ENCODE peak calls at places on chromosome 1, in four cellular contexts. U is osteocyte, W is neural crest cell, Y is GM20000. C is an unnamed sample.

GRCh38 chr1:196860323-196860884 is 27.4 kb upstream of the CFHR4 start:
- DNase-seq in U (no peak), W (no peak), Y (no peak), C (no peak)

GRCh38 chr1:232923739-232924386 is 26.5 kb upstream of the NTPCR start:
- DNase-seq in U (no peak), W (no peak), Y (peak), C (no peak)

GRCh38 chr1:24098102-24098501 is 13.8 kb downstream of the MYOM3 start:
- DNase-seq in U (no peak), W (no peak), Y (no peak), C (no peak)

GRCh38 chr1:1538334-1538733 is 2.1 kb downstream of the TMEM240 start:
- DNase-seq in U (no peak), W (no peak), Y (peak), C (no peak)

GRCh38 chr1:188489336-188490112 is 1660.8 kb downstream of the PLA2G4A start:
- DNase-seq in U (no peak), W (no peak), Y (no peak), C (no peak)

GRCh38 chr1:96722161-96722908 is 751 bp downstream of the PTBP2 start:
- DNase-seq in U (no peak), W (peak), Y (no peak), C (peak)

GRCh38 chr1:20035114-20035513 is 34.9 kb upstream of the PLA2G5 start:
- DNase-seq in U (no peak), W (no peak), Y (no peak), C (no peak)

GRCh38 chr1:66446261-66447001 is 87.5 kb upstream of the SGIP1 start:
- DNase-seq in U (no peak), W (peak), Y (peak), C (peak)

GRCh38 chr1:184685116-184685515 is 69.5 kb downstream of the EDEM3 start:
- DNase-seq in U (no peak), W (no peak), Y (no peak), C (no peak)

GRCh38 chr1:9653783-9654517 is 2.4 kb downstream of the PIK3CD start:
- DNase-seq in U (no peak), W (no peak), Y (peak), C (no peak)
- TF ChIP-seq CTCF in U (no peak), W (no peak), Y (no peak), C (no peak)

GRCh38 chr1:6783221-6783620 is 2.0 kb upstream of the CAMTA1 start:
- DNase-seq in U (no peak), W (no peak), Y (no peak), C (no peak)

GRCh38 chr1:6785721-6786505 is 659 bp downstream of the CAMTA1 start:
- DNase-seq in U (no peak), W (peak), Y (peak), C (peak)

GRCh38 chr1:6783956-6784559 is 1.2 kb upstream of the CAMTA1 start:
- DNase-seq in U (no peak), W (no peak), Y (no peak), C (no peak)

GRCh38 chr1:6785318-6785712 is at the start of gene CAMTA1:
- DNase-seq in U (no peak), W (no peak), Y (no peak), C (no peak)

DNA sequence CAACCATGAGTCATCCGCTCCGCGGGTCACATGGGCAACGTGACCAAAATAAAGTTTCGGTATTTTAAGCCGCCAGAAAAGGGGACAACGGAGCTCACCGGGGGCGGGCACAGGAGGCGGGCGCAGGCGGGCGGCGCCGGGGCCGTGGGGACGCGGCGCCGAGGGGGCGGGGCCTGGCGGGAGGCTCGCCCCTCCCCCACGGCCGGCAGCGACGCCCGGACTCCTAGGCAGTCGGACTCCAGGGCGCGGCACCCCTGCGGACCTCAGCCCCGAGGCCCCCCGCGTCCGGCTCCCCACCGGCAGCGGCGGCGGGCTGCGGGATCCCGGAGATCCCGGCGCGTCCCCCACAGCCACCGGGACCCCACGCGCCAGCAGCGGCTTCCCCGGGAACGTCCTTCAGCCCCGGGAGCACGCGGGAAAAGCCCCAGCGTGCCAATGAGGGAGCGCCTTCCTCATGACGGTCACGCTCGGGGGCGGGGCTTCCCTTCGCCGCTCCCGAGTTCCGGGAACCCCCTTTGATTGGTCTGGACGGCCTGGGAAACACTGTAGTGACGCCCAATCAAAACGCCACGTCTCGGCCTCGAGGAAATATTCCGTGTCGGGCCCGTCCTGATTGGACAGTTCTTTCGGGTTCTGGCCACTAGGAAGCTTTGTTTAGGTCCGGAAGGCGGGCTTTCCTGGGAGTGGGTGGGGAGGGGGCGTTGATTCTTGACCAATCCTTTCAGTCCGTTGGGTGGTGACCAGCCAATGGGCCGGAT is 515 bp upstream of the CAMTA1 start:
- DNase-seq in U (peak), W (peak), Y (peak), C (peak)
- TF ChIP-seq CTCF in U (no peak), W (no peak), Y (no peak), C (no peak)

DNA sequence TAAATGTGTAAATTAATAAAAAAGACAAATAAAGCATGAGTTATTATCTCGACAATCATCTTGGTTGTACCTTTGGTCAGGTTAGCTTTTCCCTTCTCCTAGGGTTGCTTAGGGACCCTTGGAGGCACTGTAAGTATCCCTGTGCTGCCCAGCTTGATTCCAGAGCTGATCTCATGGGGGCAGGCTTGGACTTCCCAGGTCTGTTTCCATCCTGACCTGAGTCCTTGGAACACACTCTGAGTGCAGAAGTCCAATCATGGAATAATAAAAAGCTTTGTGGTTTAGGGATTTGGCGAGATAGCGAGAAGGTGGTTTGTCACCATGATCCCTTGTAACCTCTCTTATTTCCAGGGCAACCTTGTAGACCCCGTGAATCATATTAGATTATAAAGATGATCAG is 18.7 kb upstream of the PAPPA2 start:
- DNase-seq in U (no peak), W (no peak), Y (no peak), C (no peak)
- TF ChIP-seq CTCF in U (no peak), W (no peak), Y (no peak), C (no peak)

GRCh38 chr1:248881261-248881660 is 22.4 kb upstream of the ZNF692 start:
- DNase-seq in U (no peak), W (no peak), Y (no peak), C (no peak)

GRCh38 chr1:248886237-248886895 is 19.7 kb upstream of the PGBD2 start:
- DNase-seq in U (no peak), W (no peak), Y (no peak), C (no peak)

GRCh38 chr1:248884632-248885295 is 21.3 kb upstream of the PGBD2 start:
- DNase-seq in U (no peak), W (no peak), Y (no peak), C (no peak)
- TF ChIP-seq CTCF in U (no peak), W (peak), Y (no peak), C (peak)

DNA sequence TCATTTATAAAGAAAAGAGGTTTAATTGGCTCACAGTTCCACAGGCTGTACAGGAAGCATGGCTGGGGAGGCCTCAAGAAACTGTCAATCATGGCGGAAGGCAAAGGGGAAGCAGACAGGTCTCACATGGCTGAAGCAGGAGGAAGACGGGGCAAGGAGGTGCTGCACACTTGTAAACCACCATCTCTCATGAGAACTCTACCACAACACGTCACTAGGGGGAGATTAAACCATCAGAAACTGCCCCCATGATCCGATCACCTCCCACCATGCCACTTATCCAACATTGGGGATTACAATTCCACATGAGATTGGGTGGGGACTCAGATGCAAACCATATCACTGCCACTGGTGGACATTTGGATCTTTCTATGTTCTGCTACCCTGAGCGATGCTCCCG is 351.4 kb downstream of the NPHP4 start:
- DNase-seq in U (no peak), W (no peak), Y (no peak), C (peak)
- TF ChIP-seq CTCF in U (no peak), W (peak), Y (no peak), C (peak)

DNA sequence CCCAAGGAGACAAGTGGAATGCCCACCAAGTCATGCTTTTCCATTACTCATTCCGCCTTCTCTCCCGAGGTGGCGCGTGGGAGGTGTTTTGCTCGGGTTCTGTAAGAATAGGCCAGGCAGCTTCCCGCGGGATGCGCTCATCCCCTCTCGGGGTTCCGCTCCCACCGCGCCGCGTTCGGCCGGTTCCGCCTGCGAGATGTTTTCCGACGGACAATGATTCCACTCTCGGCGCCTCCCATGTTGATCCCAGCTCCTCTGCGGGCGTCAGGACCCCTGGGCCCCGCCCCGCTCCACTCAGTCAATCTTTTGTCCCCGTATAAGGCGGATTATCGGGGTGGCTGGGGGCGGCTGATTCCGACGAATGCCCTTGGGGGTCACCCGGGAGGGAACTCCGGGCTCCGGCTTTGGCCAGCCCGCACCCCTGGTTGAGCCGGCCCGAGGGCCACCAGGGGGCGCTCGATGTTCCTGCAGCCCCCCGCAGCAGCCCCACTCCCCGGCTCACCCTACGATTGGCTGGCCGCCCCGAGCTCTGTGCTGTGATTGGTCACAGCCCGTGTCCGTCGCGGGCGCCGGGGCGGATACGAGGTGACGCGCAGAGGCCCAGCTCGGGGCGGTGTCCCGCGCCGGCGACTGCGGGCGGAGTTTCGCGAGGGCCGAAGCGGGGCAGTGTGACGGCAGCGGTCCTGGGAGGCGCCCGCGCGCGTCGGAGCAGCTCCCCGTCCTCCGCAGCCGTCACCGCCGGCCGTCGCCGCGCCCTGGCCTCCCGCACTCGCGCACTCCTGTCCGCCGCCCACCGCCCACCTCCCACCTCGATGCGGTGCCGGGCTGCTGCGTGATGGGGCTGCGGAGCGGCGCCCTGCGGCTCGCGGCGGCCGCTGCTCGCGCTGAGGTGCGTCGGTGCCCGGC is at the start of gene KIF1B:
- DNase-seq in U (peak), W (peak), Y (peak), C (peak)
- TF ChIP-seq CTCF in U (peak), W (peak), Y (peak), C (peak)

GRCh38 chr1:160124709-160125478 is 9.3 kb downstream of the ATP1A2 start:
- DNase-seq in U (no peak), W (no peak), Y (no peak), C (no peak)
- TF ChIP-seq CTCF in U (peak), W (no peak), Y (no peak), C (no peak)

GRCh38 chr1:204621996-204622395 is 63.5 kb downstream of the LRRN2 start:
- DNase-seq in U (no peak), W (no peak), Y (no peak), C (no peak)

GRCh38 chr1:204621391-204621790 is 64.1 kb downstream of the LRRN2 start:
- DNase-seq in U (no peak), W (no peak), Y (no peak), C (no peak)

GRCh38 chr1:204618148-204618760 is 67.3 kb downstream of the LRRN2 start:
- DNase-seq in U (no peak), W (no peak), Y (no peak), C (no peak)

GRCh38 chr1:204617256-204618147 is 68.0 kb downstream of the LRRN2 start:
- DNase-seq in U (no peak), W (no peak), Y (no peak), C (no peak)

GRCh38 chr1:204619721-204620120 is 65.8 kb downstream of the LRRN2 start:
- DNase-seq in U (no peak), W (no peak), Y (no peak), C (no peak)
- TF ChIP-seq CTCF in U (no peak), W (peak), Y (no peak), C (no peak)

DNA sequence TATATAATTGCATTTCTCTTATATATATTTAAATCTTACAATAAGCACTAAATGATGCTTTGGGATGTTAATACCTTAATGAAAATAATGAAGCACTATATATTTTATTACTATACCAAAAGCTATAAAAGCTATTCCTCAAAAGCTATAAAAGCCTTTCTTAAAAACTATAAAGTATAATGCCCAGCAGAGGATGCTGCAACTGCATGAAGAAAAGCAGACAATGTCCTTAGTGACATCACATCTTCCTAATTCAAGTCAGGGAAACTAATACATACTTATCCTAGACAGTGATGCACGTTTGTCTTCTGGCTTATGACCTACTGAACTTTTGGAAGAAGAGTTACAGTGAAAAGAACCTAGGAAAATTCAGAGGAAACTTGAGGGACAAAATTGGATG is 13.6 kb upstream of the C1orf185 start:
- DNase-seq in U (no peak), W (no peak), Y (peak), C (no peak)
- TF ChIP-seq CTCF in U (peak), W (no peak), Y (no peak), C (no peak)

C was measured in endothelial cell.